ENCODE peak calls at places on chromosomes 5 and 9, in five cellular contexts. I is K562, R is HepG2, W is SK-N-SH, T is GM12878. O is an unnamed sample.

GRCh38 chr9:108780949-108781734 is 74.6 kb downstream of the ACTL7B start:
- DNase-seq in W (no peak), I (no peak), T (no peak), R (no peak), O (no peak)

GRCh38 chr9:127347831-127348699 is 48.9 kb upstream of the SLC2A8 start:
- DNase-seq in W (peak; percentile 55), T (no peak), R (peak; percentile 28), I (no peak), O (no peak)

GRCh38 chr5:52846443-52846842 is 58.7 kb downstream of the ITGA1 start:
- DNase-seq in T (no peak), W (no peak), I (no peak), R (no peak), O (no peak)

GRCh38 chr5:137516251-137516797 is 17.2 kb upstream of the SPOCK1 start:
- DNase-seq in I (no peak), T (no peak), W (no peak), R (no peak), O (no peak)

GRCh38 chr9:104858271-104858670 is 69.7 kb downstream of the ABCA1 start:
- DNase-seq in I (no peak), T (no peak), R (no peak), W (no peak), O (no peak)

GRCh38 chr9:93132287-93132927 is 1.6 kb downstream of the NINJ1 start:
- DNase-seq in R (no peak), W (no peak), T (no peak), I (no peak), O (no peak)

GRCh38 chr5:107300928-107301327 is 369.8 kb downstream of the EFNA5 start:
- DNase-seq in R (no peak), T (no peak), I (no peak), W (no peak), O (no peak)

GRCh38 chr5:116343961-116344360 is 230.7 kb downstream of the SEMA6A start:
- DNase-seq in R (no peak), T (no peak), I (no peak), W (no peak), O (no peak)

GRCh38 chr5:151591144-151591819 is at the start of gene FAT2:
- DNase-seq in R (no peak), T (no peak), W (no peak), I (no peak), O (no peak)

GRCh38 chr5:109328626-109329025 is 81.1 kb downstream of the PJA2 start:
- DNase-seq in R (no peak), W (no peak), T (no peak), I (no peak), O (no peak)

GRCh38 chr5:179371681-179372675 is 26.7 kb upstream of the ADAMTS2 start:
- DNase-seq in W (peak; percentile 64), I (no peak), T (no peak), R (no peak), O (no peak)

GRCh38 chr5:81151546-81151945 is 81.6 kb upstream of the CKMT2 start:
- DNase-seq in R (no peak), T (no peak), I (no peak), W (no peak), O (no peak)

GRCh38 chr9:70403166-70403565 is 11.3 kb downstream of the KLF9 start:
- DNase-seq in W (no peak), I (no peak), R (no peak), T (no peak), O (no peak)

GRCh38 chr5:1718669-1719068 is 81.0 kb downstream of the MRPL36 start:
- DNase-seq in W (no peak), R (no peak), T (no peak), I (no peak), O (no peak)

DNA sequence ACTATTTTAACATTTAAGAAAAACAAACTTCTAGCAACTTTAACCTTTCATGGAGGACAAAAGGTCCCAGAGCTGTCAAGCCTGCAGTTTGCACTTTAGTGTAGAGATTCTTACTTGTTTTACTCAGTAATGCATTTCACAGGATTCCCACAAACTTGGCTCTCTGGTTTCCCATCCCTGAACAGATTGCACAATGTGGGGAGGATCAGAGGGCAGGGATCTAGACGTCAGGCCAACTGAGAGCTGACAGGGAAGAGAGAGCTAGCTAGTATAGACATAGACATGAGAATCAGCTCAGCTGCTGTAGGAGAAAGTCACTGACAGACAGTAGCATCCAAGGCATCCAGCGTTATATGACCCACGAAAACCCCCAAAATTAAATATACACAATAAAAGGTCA is 20.9 kb upstream of the BNIP1 start:
- DNase-seq in I (no peak), T (no peak), W (no peak), R (peak; percentile 54), O (no peak)
- TF ChIP-seq FOXM1 in I (no peak), T (no peak), W (no peak), R (no peak), O (no peak)

GRCh38 chr9:99357575-99357974 is 135.5 kb downstream of the SEC61B start:
- DNase-seq in I (no peak), W (no peak), R (no peak), T (no peak), O (no peak)
- TF ChIP-seq FOXM1 in I (no peak), W (no peak), R (no peak), T (no peak), O (no peak)

GRCh38 chr9:122832194-122832593 is 3.8 kb upstream of the PDCL start:
- DNase-seq in T (no peak), W (no peak), R (no peak), I (no peak), O (no peak)

GRCh38 chr9:122822958-122823357 is 5.4 kb downstream of the PDCL start:
- DNase-seq in I (no peak), R (no peak), T (no peak), W (no peak), O (no peak)

GRCh38 chr9:122822056-122822455 is 6.3 kb downstream of the PDCL start:
- DNase-seq in T (no peak), W (no peak), R (no peak), I (no peak), O (no peak)

GRCh38 chr9:122827759-122828090 is 663 bp downstream of the PDCL start:
- DNase-seq in T (no peak), I (peak; percentile 17), W (no peak), R (no peak), O (peak; percentile 22)
- TF ChIP-seq FOXM1 in T (no peak), I (no peak), W (no peak), R (no peak), O (no peak)

GRCh38 chr9:111005711-111006482 is 32.4 kb downstream of the LPAR1 start:
- DNase-seq in T (no peak), W (no peak), R (no peak), I (no peak), O (no peak)

GRCh38 chr9:111013250-111013649 is 25.0 kb downstream of the LPAR1 start:
- DNase-seq in I (no peak), R (no peak), W (no peak), T (no peak), O (no peak)

GRCh38 chr9:111013707-111014106 is 24.6 kb downstream of the LPAR1 start:
- DNase-seq in R (no peak), T (no peak), I (no peak), W (no peak), O (no peak)

GRCh38 chr9:111003182-111003581 is 35.1 kb downstream of the LPAR1 start:
- DNase-seq in R (no peak), T (no peak), I (no peak), W (no peak), O (no peak)

DNA sequence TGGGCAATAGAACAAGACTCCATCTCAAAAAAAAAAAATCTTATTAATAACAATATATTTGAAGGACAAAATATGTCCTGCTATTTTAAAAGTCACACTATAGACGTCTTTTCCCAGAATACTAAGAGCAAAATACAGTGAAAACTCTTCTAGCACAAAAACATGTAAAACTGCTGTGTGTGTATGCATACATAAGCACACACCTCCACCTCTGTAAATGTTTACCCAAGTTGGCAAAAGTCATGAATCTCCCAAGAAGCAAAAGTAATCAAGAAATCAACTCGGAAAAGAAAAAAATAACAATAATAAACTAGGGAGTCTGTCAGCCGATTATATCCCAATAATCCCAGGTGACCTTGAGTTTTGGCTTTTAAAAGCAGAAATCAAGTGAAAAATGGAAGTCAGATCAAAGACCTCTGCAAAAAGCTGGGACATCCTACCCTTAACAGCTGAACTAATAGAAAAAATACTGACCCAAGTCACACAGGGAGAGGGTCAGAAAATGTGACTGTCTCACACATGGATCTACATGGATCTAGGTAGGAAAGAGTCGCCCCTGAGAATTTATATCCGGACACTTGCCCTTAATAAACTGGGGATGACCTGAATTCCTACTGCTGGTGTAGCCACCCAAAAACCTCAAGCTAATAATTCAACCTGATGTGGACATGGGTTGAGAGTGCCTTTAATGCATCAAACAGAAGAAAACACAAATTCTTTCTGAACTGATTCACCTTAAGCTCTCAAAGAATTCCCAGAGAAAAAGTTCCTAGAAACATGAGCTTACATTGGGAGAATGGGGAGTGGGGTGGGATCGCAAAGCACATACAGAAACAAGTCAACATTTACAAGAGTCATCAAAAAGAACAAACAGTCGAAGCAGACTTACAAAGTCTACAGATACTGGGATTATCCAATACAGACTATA is 29.9 kb downstream of the LPAR1 start:
- DNase-seq in T (no peak), I (no peak), W (no peak), R (no peak), O (no peak)
- TF ChIP-seq FOXM1 in T (no peak), I (no peak), W (no peak), R (no peak), O (no peak)

DNA sequence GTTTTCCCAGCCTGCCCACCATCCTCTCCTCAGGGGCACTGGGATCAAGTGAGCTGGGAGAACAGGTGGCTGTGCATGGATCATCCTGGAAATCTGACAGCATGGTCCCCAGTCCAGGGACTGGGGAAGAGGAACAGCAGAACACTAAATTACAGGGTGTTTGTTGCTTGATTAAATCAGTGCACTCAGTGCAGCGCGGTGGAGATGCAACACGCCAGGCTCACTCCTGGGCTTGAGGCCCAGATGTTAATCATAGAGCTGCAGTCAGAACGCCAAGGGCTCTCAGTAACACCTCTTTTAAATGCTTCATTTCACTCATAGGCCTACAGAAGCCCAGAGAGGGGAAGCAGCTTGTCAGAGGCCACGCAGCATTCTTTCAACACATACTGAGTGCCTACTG is 14.2 kb upstream of the LARP1 start:
- DNase-seq in T (no peak), W (peak; percentile 78), R (no peak), I (no peak), O (no peak)
- TF ChIP-seq FOXM1 in T (no peak), W (no peak), R (no peak), I (no peak), O (no peak)

GRCh38 chr9:112532427-112532826 is 45.8 kb downstream of the KIAA1958 start:
- DNase-seq in I (no peak), R (no peak), W (no peak), T (no peak), O (no peak)
- TF ChIP-seq FOXM1 in I (no peak), R (no peak), W (no peak), T (no peak), O (no peak)

O was measured in HEK293T.